ENCODE peak calls at places on chromosomes 16 and 17, in eight cellular contexts. P, Z, C, O, W, D, R and Q are unnamed samples.

GRCh38 chr16:4947722-4948503 is 10.2 kb upstream of the SEC14L5 start:
- DNase-seq in P (no peak), Z (peak; percentile 13), C (peak; percentile 75), O (no peak), W (peak; percentile 14), D (no peak), R (no peak), Q (no peak)

GRCh38 chr17:63911657-63912100 is 621 bp upstream of the CSHL1 start:
- DNase-seq in P (peak; percentile 8), Z (no peak), C (peak; percentile 66), O (peak; percentile 4), W (peak; percentile 19), D (peak; percentile 40), R (no peak), Q (peak; percentile 40)

GRCh38 chr17:8441690-8442089 is 6.0 kb downstream of the NDEL1 start:
- DNase-seq in P (no peak), Z (no peak), C (no peak), O (no peak), W (no peak), D (no peak), R (no peak), Q (no peak)

GRCh38 chr16:89363621-89364393 is 126.6 kb downstream of the ANKRD11 start:
- DNase-seq in P (peak; percentile 86), Z (no peak), C (no peak), O (peak; percentile 79), W (peak; percentile 78), D (no peak), R (no peak), Q (peak; percentile 56)

GRCh38 chr16:65373095-65373494 is 251.2 kb upstream of the CDH11 start:
- DNase-seq in P (no peak), Z (no peak), C (no peak), O (no peak), W (peak; percentile 25), D (no peak), R (no peak), Q (no peak)

GRCh38 chr16:56312028-56312300 is 113.4 kb downstream of the AMFR start:
- DNase-seq in P (no peak), Z (no peak), C (no peak), O (no peak), W (no peak), D (no peak), R (no peak), Q (no peak)

GRCh38 chr17:45650601-45651000 is 133.5 kb upstream of the CRHR1 start:
- DNase-seq in P (peak; percentile 6), Z (no peak), C (no peak), O (no peak), W (no peak), D (no peak), R (no peak), Q (no peak)

GRCh38 chr16:52497067-52497816 is 49.7 kb downstream of the TOX3 start:
- DNase-seq in P (no peak), Z (no peak), C (no peak), O (peak; percentile 81), W (peak; percentile 34), D (no peak), R (no peak), Q (no peak)

GRCh38 chr17:19024101-19025078 is 19.8 kb upstream of the FAM83G start:
- DNase-seq in P (peak; percentile 26), Z (peak; percentile 40), C (no peak), O (no peak), W (no peak), D (no peak), R (no peak), Q (no peak)

GRCh38 chr17:21143695-21144094 is 16.9 kb downstream of the DHRS7B start:
- DNase-seq in P (no peak), Z (no peak), C (no peak), O (no peak), W (no peak), D (no peak), R (no peak), Q (no peak)

GRCh38 chr17:21146362-21147021 is 19.7 kb downstream of the DHRS7B start:
- DNase-seq in P (no peak), Z (no peak), C (no peak), O (no peak), W (no peak), D (no peak), R (no peak), Q (no peak)

DNA sequence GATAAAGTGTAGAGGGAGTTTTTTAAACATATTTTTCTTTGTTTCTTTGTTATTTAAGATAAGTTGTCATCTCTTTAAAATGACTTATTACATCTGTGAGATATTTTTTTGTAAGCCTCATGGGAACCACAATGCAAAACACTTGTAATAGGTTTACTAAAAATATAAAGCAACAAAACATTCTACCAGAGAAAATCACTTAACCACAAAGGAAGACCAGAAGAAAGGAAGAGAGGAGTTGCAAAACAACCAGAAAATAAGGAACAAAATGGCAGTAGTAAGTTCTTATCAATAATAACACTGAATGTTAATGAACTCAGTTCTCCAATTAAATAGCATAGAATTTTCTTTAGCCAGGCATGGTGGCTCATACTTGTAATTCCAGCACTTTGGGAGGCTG is 22.9 kb downstream of the DHRS7B start:
- DNase-seq in P (no peak), Z (no peak), C (no peak), O (no peak), W (no peak), D (no peak), R (no peak), Q (no peak)
- H3K9me3 ChIP-seq in P (no peaks in the 10 kb centered on the region), Z (no peaks in the 10 kb centered on the region), C (peaks cover 13% of the 10 kb centered on the region), O (no peaks in the 10 kb centered on the region), W (no peaks in the 10 kb centered on the region), D (no peaks in the 10 kb centered on the region), R (no peaks in the 10 kb centered on the region), Q (peaks cover 7% of the 10 kb centered on the region)

GRCh38 chr16:83924686-83925085 is 25.8 kb downstream of the MLYCD start:
- DNase-seq in P (no peak), Z (no peak), C (no peak), O (no peak), W (no peak), D (no peak), R (no peak), Q (no peak)
- H3K4me3 ChIP-seq in P (no peak overlapping the region), Z (no peak overlapping the region), C (no peak overlapping the region), O (no peak overlapping the region), W (no peak overlapping the region), D (no peak overlapping the region), R (no peak overlapping the region), Q (no peak overlapping the region)

GRCh38 chr16:2596747-2597559 is 59.1 kb downstream of the PDPK1 start:
- DNase-seq in P (no peak), Z (peak; percentile 42), C (no peak), O (no peak), W (no peak), D (no peak), R (no peak), Q (no peak)
- H3K9me3 ChIP-seq in P (no peaks in the 10 kb centered on the region), Z (no peaks in the 10 kb centered on the region), C (no peaks in the 10 kb centered on the region), O (no peaks in the 10 kb centered on the region), W (no peaks in the 10 kb centered on the region), D (no peaks in the 10 kb centered on the region), R (no peaks in the 10 kb centered on the region), Q (no peaks in the 10 kb centered on the region)

GRCh38 chr17:76972046-76972641 is 103.9 kb downstream of the MGAT5B start:
- DNase-seq in P (no peak), Z (no peak), C (no peak), O (no peak), W (no peak), D (no peak), R (no peak), Q (no peak)

GRCh38 chr17:76967762-76968161 is 99.6 kb downstream of the MGAT5B start:
- DNase-seq in P (no peak), Z (no peak), C (no peak), O (no peak), W (no peak), D (no peak), R (no peak), Q (no peak)

GRCh38 chr17:76966486-76967181 is 98.4 kb downstream of the MGAT5B start:
- DNase-seq in P (no peak), Z (no peak), C (no peak), O (no peak), W (no peak), D (no peak), R (no peak), Q (no peak)

GRCh38 chr17:76968707-76969597 is 100.7 kb downstream of the MGAT5B start:
- DNase-seq in P (no peak), Z (no peak), C (peak; percentile 32), O (no peak), W (peak; percentile 15), D (no peak), R (no peak), Q (peak; percentile 60)

GRCh38 chr17:76969598-76970172 is 101.5 kb downstream of the MGAT5B start:
- DNase-seq in P (no peak), Z (no peak), C (no peak), O (no peak), W (no peak), D (no peak), R (no peak), Q (no peak)
- H3K4me3 ChIP-seq in P (no peak overlapping the region), Z (peak overlapping the region; percentile 41), C (no peak overlapping the region), O (no peak overlapping the region), W (peak overlapping the region; percentile 57), D (no peak overlapping the region), R (no peak overlapping the region), Q (peak overlapping the region; percentile 31)

GRCh38 chr16:35463358-35463757 is 2003.9 kb downstream of the TP53TG3F start:
- DNase-seq in P (no peak), Z (no peak), C (no peak), O (no peak), W (no peak), D (no peak), R (no peak), Q (no peak)
- H3K9me3 ChIP-seq in P (peaks cover 7% of the 10 kb centered on the region), Z (no peaks in the 10 kb centered on the region), C (no peaks in the 10 kb centered on the region), O (no peaks in the 10 kb centered on the region), W (no peaks in the 10 kb centered on the region), D (no peaks in the 10 kb centered on the region), R (no peaks in the 10 kb centered on the region), Q (peaks cover 48% of the 10 kb centered on the region)

DNA sequence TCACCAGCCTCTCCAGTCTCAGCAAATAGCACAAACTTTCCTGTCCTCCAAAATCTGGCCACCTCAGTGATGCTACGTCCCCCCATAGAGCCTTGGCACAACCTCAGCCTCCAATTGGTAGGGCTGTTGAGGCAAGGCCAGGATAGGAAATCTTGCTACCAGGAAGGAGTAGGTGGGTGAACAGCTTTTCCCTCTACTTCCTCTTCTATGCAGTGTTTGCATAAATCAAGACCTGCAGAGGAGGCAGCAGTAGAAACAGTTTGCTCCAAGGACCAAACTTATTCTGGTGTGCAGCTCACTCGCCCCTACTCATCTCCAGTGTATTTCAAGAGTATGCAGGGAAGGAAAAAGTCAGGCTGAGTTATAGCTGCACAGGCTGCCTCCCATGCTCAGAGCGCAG is 740 bp upstream of the DPEP2 start:
- DNase-seq in P (no peak), Z (no peak), C (no peak), O (no peak), W (no peak), D (no peak), R (no peak), Q (no peak)
- H3K4me3 ChIP-seq in P (no peak overlapping the region), Z (no peak overlapping the region), C (no peak overlapping the region), O (no peak overlapping the region), W (no peak overlapping the region), D (no peak overlapping the region), R (no peak overlapping the region), Q (no peak overlapping the region)

GRCh38 chr16:75710344-75710743 is 9.1 kb upstream of the DUXB start:
- DNase-seq in P (no peak), Z (no peak), C (no peak), O (no peak), W (no peak), D (no peak), R (no peak), Q (no peak)
- H3K9me3 ChIP-seq in P (peaks cover 7% of the 10 kb centered on the region), Z (peaks cover 3% of the 10 kb centered on the region), C (peaks cover 3% of the 10 kb centered on the region), O (no peaks in the 10 kb centered on the region), W (no peaks in the 10 kb centered on the region), D (no peaks in the 10 kb centered on the region), R (peaks cover 8% of the 10 kb centered on the region), Q (peaks cover 6% of the 10 kb centered on the region)

GRCh38 chr16:49625311-49626035 is 230.4 kb downstream of the ZNF423 start:
- DNase-seq in P (no peak), Z (no peak), C (no peak), O (no peak), W (no peak), D (no peak), R (no peak), Q (no peak)
- H3K4me3 ChIP-seq in P (no peak overlapping the region), Z (no peak overlapping the region), C (no peak overlapping the region), O (no peak overlapping the region), W (no peak overlapping the region), D (no peak overlapping the region), R (no peak overlapping the region), Q (no peak overlapping the region)